ENCODE peak calls at places on chromosomes 7 and 10, in eight cellular contexts. D is NCI-H748 treated with DMSO at 0.1 percent for 48 hours; I is left ventricle myocardium inferior; H is naive thymus-derived CD4-positive, alpha-beta T cell; B is GDM1; Z is GM20000; A is brain pericyte; O is T follicular helper cell. K is an unnamed sample.

GRCh38 chr10:86083664-86084175 is 282.9 kb downstream of the GRID1 start:
- DNase-seq in D (no peak), I (no peak), H (no peak), B (no peak), Z (no peak), A (no peak), O (no peak), K (no peak)

GRCh38 chr7:123190109-123190831 is 9.5 kb downstream of the SLC13A1 start:
- DNase-seq in D (no peak), I (no peak), H (no peak), B (no peak), Z (peak; percentile 42), A (no peak), O (no peak), K (no peak)

GRCh38 chr10:61888744-61889143 is 12.8 kb upstream of the ARID5B start:
- DNase-seq in D (no peak), I (no peak), H (no peak), B (no peak), Z (no peak), A (no peak), O (no peak), K (no peak)

GRCh38 chr10:68665841-68666240 is 55.2 kb upstream of the CCAR1 start:
- DNase-seq in D (no peak), I (no peak), H (no peak), B (no peak), Z (no peak), A (no peak), O (no peak), K (peak; percentile 49)

GRCh38 chr10:67668448-67668847 is 27.5 kb downstream of the CTNNA3 start:
- DNase-seq in D (no peak), I (no peak), H (no peak), B (no peak), Z (no peak), A (no peak), O (no peak), K (no peak)

GRCh38 chr10:31343551-31343950 is 24.5 kb downstream of the ZEB1 start:
- DNase-seq in D (no peak), I (no peak), H (no peak), B (no peak), Z (no peak), A (no peak), O (no peak), K (no peak)

GRCh38 chr7:7816816-7817536 is 98.6 kb upstream of the RPA3 start:
- DNase-seq in D (no peak), I (no peak), H (no peak), B (no peak), Z (no peak), A (no peak), O (no peak), K (no peak)

GRCh38 chr7:3194501-3195141 is 106.4 kb upstream of the SDK1 start:
- DNase-seq in D (no peak), I (no peak), H (no peak), B (no peak), Z (no peak), A (peak; percentile 53), O (no peak), K (peak; percentile 84)

GRCh38 chr10:71076473-71077142 is 135.8 kb upstream of the UNC5B start:
- DNase-seq in D (peak; percentile 29), I (no peak), H (peak; percentile 1), B (no peak), Z (no peak), A (no peak), O (no peak), K (no peak)

GRCh38 chr10:85315657-85316056 is 987.3 kb downstream of the CCSER2 start:
- DNase-seq in D (no peak), I (no peak), H (no peak), B (no peak), Z (no peak), A (no peak), O (no peak), K (no peak)

GRCh38 chr10:118982366-118982765 is 47.1 kb upstream of the NANOS1 start:
- DNase-seq in D (no peak), I (no peak), H (no peak), B (no peak), Z (no peak), A (no peak), O (no peak), K (no peak)

GRCh38 chr7:31938650-31939049 is 131.6 kb downstream of the PDE1C start:
- DNase-seq in D (no peak), I (no peak), H (no peak), B (no peak), Z (no peak), A (no peak), O (no peak), K (no peak)

GRCh38 chr10:46787321-46787615 is 124.0 kb upstream of the PTPN20 start:
- DNase-seq in D (no peak), I (no peak), H (no peak), B (peak; percentile 53), Z (peak; percentile 6), A (peak; percentile 15), O (no peak), K (no peak)

GRCh38 chr10:121503587-121504051 is 94.6 kb downstream of the FGFR2 start:
- DNase-seq in D (no peak), I (no peak), H (no peak), B (no peak), Z (no peak), A (no peak), O (no peak), K (no peak)

GRCh38 chr7:32393861-32394260 is 96.3 kb downstream of the LSM5 start:
- DNase-seq in D (no peak), I (no peak), H (no peak), B (no peak), Z (no peak), A (no peak), O (no peak), K (no peak)

GRCh38 chr10:128518000-128518399 is 391.8 kb upstream of the MKI67 start:
- DNase-seq in D (no peak), I (no peak), H (no peak), B (no peak), Z (no peak), A (no peak), O (no peak), K (no peak)

GRCh38 chr10:33330543-33331019 is 3.9 kb downstream of the NRP1 start:
- DNase-seq in D (peak; percentile 88), I (peak; percentile 86), H (peak; percentile 48), B (peak; percentile 51), Z (peak; percentile 73), A (no peak), O (peak; percentile 65), K (no peak)

GRCh38 chr7:30617359-30617758 is 22.7 kb downstream of the GARS1 start:
- DNase-seq in D (no peak), I (no peak), H (no peak), B (no peak), Z (no peak), A (no peak), O (no peak), K (no peak)

GRCh38 chr10:124741922-124742417 is 2.2 kb downstream of the FAM53B start:
- DNase-seq in D (no peak), I (no peak), H (no peak), B (no peak), Z (no peak), A (no peak), O (no peak), K (no peak)

GRCh38 chr10:29946953-29947700 is 112.3 kb downstream of the JCAD start:
- DNase-seq in D (no peak), I (peak; percentile 22), H (no peak), B (no peak), Z (no peak), A (peak; percentile 93), O (no peak), K (peak; percentile 81)

GRCh38 chr7:5638994-5639393 is 142.5 kb downstream of the RNF216 start:
- DNase-seq in D (no peak), I (no peak), H (no peak), B (no peak), Z (no peak), A (no peak), O (no peak), K (no peak)

GRCh38 chr10:97503413-97503812 is 4.7 kb downstream of the UBTD1 start:
- DNase-seq in D (no peak), I (peak; percentile 42), H (no peak), B (no peak), Z (no peak), A (no peak), O (no peak), K (no peak)

GRCh38 chr10:2476236-2476814 is 591.0 kb upstream of the PFKP start:
- DNase-seq in D (no peak), I (no peak), H (no peak), B (no peak), Z (no peak), A (no peak), O (no peak), K (no peak)

GRCh38 chr7:113015038-113015645 is 71.5 kb downstream of the GPR85 start:
- DNase-seq in D (peak; percentile 23), I (no peak), H (no peak), B (peak; percentile 1), Z (no peak), A (no peak), O (no peak), K (no peak)

GRCh38 chr10:20668985-20669384 is 228.1 kb downstream of the NEBL start:
- DNase-seq in D (no peak), I (no peak), H (no peak), B (no peak), Z (no peak), A (no peak), O (no peak), K (no peak)

GRCh38 chr7:110003827-110004226 is 1087.1 kb upstream of the LRRN3 start:
- DNase-seq in D (no peak), I (no peak), H (no peak), B (no peak), Z (no peak), A (no peak), O (no peak), K (no peak)

GRCh38 chr10:133286366-133286765 is 9.7 kb upstream of the ADAM8 start:
- DNase-seq in D (no peak), I (no peak), H (no peak), B (no peak), Z (no peak), A (no peak), O (no peak), K (no peak)

GRCh38 chr7:127189074-127189473 is 63.7 kb downstream of the GRM8 start:
- DNase-seq in D (peak; percentile 88), I (no peak), H (no peak), B (no peak), Z (no peak), A (no peak), O (no peak), K (no peak)

GRCh38 chr10:30736685-30737232 is 107.2 kb upstream of the LYZL2 start:
- DNase-seq in D (no peak), I (no peak), H (no peak), B (peak; percentile 89), Z (peak; percentile 57), A (peak; percentile 93), O (no peak), K (peak; percentile 98)

GRCh38 chr10:88986549-88987242 is 3.9 kb upstream of the FAS start:
- DNase-seq in D (no peak), I (no peak), H (no peak), B (no peak), Z (no peak), A (no peak), O (no peak), K (no peak)

GRCh38 chr10:128070721-128071416 is 55.4 kb downstream of the MKI67 start:
- DNase-seq in D (no peak), I (no peak), H (no peak), B (no peak), Z (no peak), A (no peak), O (no peak), K (no peak)

GRCh38 chr10:77713506-77714280 is 76.1 kb upstream of the KCNMA1 start:
- DNase-seq in D (no peak), I (no peak), H (no peak), B (no peak), Z (no peak), A (peak; percentile 45), O (no peak), K (no peak)

GRCh38 chr10:62451606-62451965 is 77.4 kb downstream of the ZNF365 start:
- DNase-seq in D (no peak), I (no peak), H (no peak), B (no peak), Z (no peak), A (no peak), O (no peak), K (no peak)

GRCh38 chr10:124150189-124150806 is 56.9 kb upstream of the CHST15 start:
- DNase-seq in D (no peak), I (no peak), H (no peak), B (no peak), Z (no peak), A (no peak), O (no peak), K (no peak)